ENCODE peak calls at places on chromosomes 13 and 19, in seven cellular contexts. Z is HFF-Myc; G is activated gamma-delta T cell treated with anti-CD3 and anti-CD28 coated beads, Interleukin-2, amount 50 U/mL, for 16 hours; W is posterior cingulate gyrus; A is ELR; E is spleen; V is EL. I is an unnamed sample.

GRCh38 chr13:75938811-75939525 is 302.8 kb downstream of the LMO7 start:
- DNase-seq in Z (no peak), G (no peak), W (no peak), A (no peak), E (no peak), V (no peak), I (peak; percentile 71)

GRCh38 chr19:54461201-54462071 is 2.1 kb downstream of the LENG9 start:
- DNase-seq in Z (no peak), G (no peak), W (no peak), A (no peak), E (peak; percentile 80), V (no peak), I (no peak)

GRCh38 chr19:51531349-51532315 is at the start of gene SIGLEC6:
- DNase-seq in Z (no peak), G (no peak), W (no peak), A (no peak), E (peak; percentile 90), V (no peak), I (no peak)

GRCh38 chr13:111508902-111509509 is 188.6 kb downstream of the TEX29 start:
- DNase-seq in Z (no peak), G (no peak), W (no peak), A (no peak), E (no peak), V (no peak), I (no peak)

GRCh38 chr13:100674363-100674847 is at the start of gene TMTC4:
- DNase-seq in Z (no peak), G (no peak), W (no peak), A (no peak), E (no peak), V (no peak), I (no peak)

GRCh38 chr19:28020631-28021315 is 1192.2 kb downstream of the UQCRFS1 start:
- DNase-seq in Z (no peak), G (no peak), W (no peak), A (no peak), E (no peak), V (no peak), I (no peak)

GRCh38 chr19:33403221-33403972 is 29.9 kb downstream of the CEBPG start:
- DNase-seq in Z (no peak), G (no peak), W (peak; percentile 9), A (no peak), E (peak; percentile 58), V (no peak), I (no peak)

GRCh38 chr19:33404916-33405315 is 31.4 kb downstream of the CEBPG start:
- DNase-seq in Z (no peak), G (no peak), W (peak; percentile 7), A (no peak), E (peak; percentile 7), V (no peak), I (no peak)

GRCh38 chr19:41861846-41862245 is 1.8 kb downstream of the RPS19 start:
- DNase-seq in Z (no peak), G (no peak), W (no peak), A (no peak), E (no peak), V (no peak), I (no peak)

GRCh38 chr19:16377521-16377920 is 52.9 kb downstream of the KLF2 start:
- DNase-seq in Z (no peak), G (no peak), W (no peak), A (no peak), E (peak; percentile 73), V (no peak), I (no peak)

GRCh38 chr19:35000647-35001501 is 751 bp downstream of the GRAMD1A start:
- DNase-seq in Z (no peak), G (peak; percentile 40), W (no peak), A (peak; percentile 53), E (peak; percentile 90), V (peak; percentile 30), I (peak; percentile 28)

GRCh38 chr19:40403262-40403984 is 9.8 kb downstream of the PRX start:
- DNase-seq in Z (peak; percentile 54), G (peak; percentile 49), W (no peak), A (peak; percentile 92), E (peak; percentile 95), V (peak; percentile 92), I (peak; percentile 52)

GRCh38 chr19:48726573-48726972 is 7.0 kb upstream of the MAMSTR start:
- DNase-seq in Z (no peak), G (no peak), W (no peak), A (peak; percentile 17), E (no peak), V (no peak), I (no peak)

GRCh38 chr13:99757756-99758464 is 213.7 kb downstream of the ZIC5 start:
- DNase-seq in Z (no peak), G (no peak), W (no peak), A (no peak), E (no peak), V (no peak), I (peak; percentile 60)